ENCODE peak calls at places on chromosomes 12 and 14, in five cellular contexts. One of them, this sample, is unnamed. For H3K36me3, the result is how much of the 10 kb centered on the place peaks cover.

GRCh38 chr12:132170094-132170636 is 25.9 kb downstream of the NOC4L start:
- DNase-seq in heart left ventricle: peak
- DNase-seq in PC-3: peak
- DNase-seq in vagina: no peak
- DNase-seq in IMR-90: peak
- DNase-seq in this sample: no peak

GRCh38 chr14:102314242-102315011 is 5.1 kb upstream of the ZNF839 start:
- DNase-seq in PC-3: peak
- DNase-seq in IMR-90: peak
- DNase-seq in vagina: no peak
- DNase-seq in heart left ventricle: peak
- DNase-seq in this sample: peak

GRCh38 chr12:115979351-115979750 is 298.1 kb downstream of the MED13L start:
- DNase-seq in IMR-90: no peak
- DNase-seq in vagina: no peak
- DNase-seq in heart left ventricle: no peak
- DNase-seq in PC-3: no peak
- DNase-seq in this sample: peak

GRCh38 chr12:4900327-4900726 is 9.4 kb upstream of the KCNA1 start:
- DNase-seq in PC-3: no peak
- DNase-seq in IMR-90: peak
- DNase-seq in vagina: no peak
- DNase-seq in heart left ventricle: no peak
- DNase-seq in this sample: peak

GRCh38 chr12:68483592-68484373 is 126.9 kb upstream of the RAP1B start:
- DNase-seq in IMR-90: peak
- DNase-seq in vagina: no peak
- DNase-seq in heart left ventricle: no peak
- DNase-seq in PC-3: peak
- DNase-seq in this sample: peak

GRCh38 chr12:131007794-131008460 is 54.2 kb downstream of the ADGRD1 start:
- DNase-seq in IMR-90: no peak
- DNase-seq in PC-3: no peak
- DNase-seq in vagina: no peak
- DNase-seq in heart left ventricle: no peak
- DNase-seq in this sample: no peak

GRCh38 chr14:65419593-65420252 is 7.2 kb downstream of the FUT8 start:
- DNase-seq in heart left ventricle: no peak
- DNase-seq in vagina: no peak
- DNase-seq in IMR-90: no peak
- DNase-seq in PC-3: no peak
- DNase-seq in this sample: no peak

GRCh38 chr12:5499566-5500325 is 67.8 kb downstream of the NTF3 start:
- DNase-seq in PC-3: no peak
- DNase-seq in heart left ventricle: no peak
- DNase-seq in IMR-90: peak
- DNase-seq in vagina: no peak
- DNase-seq in this sample: peak

GRCh38 chr12:126936181-126936851 is 1330.7 kb upstream of the TMEM132C start:
- DNase-seq in heart left ventricle: peak
- DNase-seq in vagina: no peak
- DNase-seq in PC-3: peak
- DNase-seq in IMR-90: no peak
- DNase-seq in this sample: peak

GRCh38 chr12:123491056-123491455 is 33.1 kb downstream of the SNRNP35 start:
- DNase-seq in heart left ventricle: no peak
- DNase-seq in IMR-90: no peak
- DNase-seq in vagina: no peak
- DNase-seq in PC-3: no peak
- DNase-seq in this sample: no peak

GRCh38 chr12:75747572-75747995 is 236.2 kb upstream of the KRR1 start:
- DNase-seq in heart left ventricle: no peak
- DNase-seq in vagina: no peak
- DNase-seq in PC-3: peak
- DNase-seq in IMR-90: peak
- DNase-seq in this sample: peak

DNA sequence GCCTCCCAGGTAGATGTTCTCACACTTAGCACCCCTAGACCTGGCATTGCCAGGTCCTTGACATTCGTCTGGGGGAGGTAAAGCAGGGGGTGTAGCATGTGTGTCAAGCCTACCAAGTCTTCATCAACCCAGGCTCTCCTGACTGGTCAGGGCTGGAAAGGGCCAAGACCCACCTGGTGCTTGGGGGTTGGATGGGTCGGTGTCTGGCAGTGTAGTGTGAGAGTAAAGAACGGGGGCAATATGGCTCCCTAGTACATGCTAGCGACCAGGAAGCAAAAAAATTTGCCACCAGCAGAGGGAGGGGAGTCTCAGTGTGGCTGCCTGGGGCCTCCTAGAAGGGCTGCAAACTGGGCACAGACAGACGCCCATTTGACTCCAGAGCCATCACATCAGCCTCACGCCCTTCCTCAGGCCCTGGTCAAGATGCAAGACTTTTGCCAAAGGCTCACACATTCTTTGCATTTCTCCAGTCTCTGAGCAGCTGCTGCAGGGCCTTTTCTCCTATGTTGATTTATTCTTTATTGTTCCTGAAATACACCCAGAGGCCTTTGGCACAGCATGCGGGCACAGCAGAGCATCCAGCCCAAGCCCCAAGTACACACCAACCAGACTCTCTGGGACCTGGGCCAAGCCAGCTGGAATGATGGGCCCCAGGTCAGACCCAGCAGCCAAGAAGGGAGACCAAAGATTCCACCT is 38.3 kb upstream of the PNMA1 start:
- DNase-seq in PC-3: peak
- DNase-seq in vagina: no peak
- DNase-seq in IMR-90: peak
- DNase-seq in heart left ventricle: peak
- DNase-seq in this sample: peak
- H3K36me3 ChIP-seq in PC-3: under half
- H3K36me3 ChIP-seq in vagina: under half
- H3K36me3 ChIP-seq in IMR-90: under half
- H3K36me3 ChIP-seq in heart left ventricle: under half
- H3K36me3 ChIP-seq in this sample: under half

DNA sequence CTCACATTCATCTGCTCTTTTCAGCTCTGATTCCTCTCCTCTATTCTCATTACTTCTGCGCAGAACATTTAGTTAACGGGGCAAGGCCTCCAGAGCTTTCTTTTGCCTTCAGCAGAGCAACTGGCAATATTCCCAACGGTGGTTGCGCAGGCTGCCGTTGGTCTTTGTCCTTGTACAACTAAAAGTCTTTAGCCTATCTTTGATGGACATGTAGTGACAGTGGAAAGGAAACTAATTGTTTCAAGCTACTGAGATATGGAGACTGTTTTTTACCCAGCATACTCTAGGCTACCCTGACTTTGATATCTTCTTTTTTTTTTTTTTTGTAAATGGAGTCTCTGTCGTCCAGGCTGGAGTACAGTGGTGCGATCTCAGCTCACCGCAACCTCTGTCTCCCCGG is 12.6 kb downstream of the R3HDM2 start:
- DNase-seq in heart left ventricle: peak
- DNase-seq in vagina: no peak
- DNase-seq in IMR-90: no peak
- DNase-seq in PC-3: no peak
- DNase-seq in this sample: no peak
- H3K36me3 ChIP-seq in heart left ventricle: under half
- H3K36me3 ChIP-seq in vagina: under half
- H3K36me3 ChIP-seq in IMR-90: under half
- H3K36me3 ChIP-seq in PC-3: under half
- H3K36me3 ChIP-seq in this sample: under half

GRCh38 chr12:26971963-26972362 is 33.7 kb downstream of the FGFR1OP2 start:
- DNase-seq in PC-3: no peak
- DNase-seq in heart left ventricle: no peak
- DNase-seq in IMR-90: no peak
- DNase-seq in vagina: no peak
- DNase-seq in this sample: no peak

GRCh38 chr12:26961803-26962202 is 23.5 kb downstream of the FGFR1OP2 start:
- DNase-seq in IMR-90: no peak
- DNase-seq in heart left ventricle: no peak
- DNase-seq in vagina: no peak
- DNase-seq in PC-3: no peak
- DNase-seq in this sample: no peak

GRCh38 chr12:26970136-26970535 is 31.9 kb downstream of the FGFR1OP2 start:
- DNase-seq in PC-3: no peak
- DNase-seq in vagina: no peak
- DNase-seq in IMR-90: no peak
- DNase-seq in heart left ventricle: no peak
- DNase-seq in this sample: no peak

GRCh38 chr12:26963413-26963812 is 25.1 kb downstream of the FGFR1OP2 start:
- DNase-seq in vagina: no peak
- DNase-seq in PC-3: no peak
- DNase-seq in heart left ventricle: no peak
- DNase-seq in IMR-90: peak
- DNase-seq in this sample: peak

DNA sequence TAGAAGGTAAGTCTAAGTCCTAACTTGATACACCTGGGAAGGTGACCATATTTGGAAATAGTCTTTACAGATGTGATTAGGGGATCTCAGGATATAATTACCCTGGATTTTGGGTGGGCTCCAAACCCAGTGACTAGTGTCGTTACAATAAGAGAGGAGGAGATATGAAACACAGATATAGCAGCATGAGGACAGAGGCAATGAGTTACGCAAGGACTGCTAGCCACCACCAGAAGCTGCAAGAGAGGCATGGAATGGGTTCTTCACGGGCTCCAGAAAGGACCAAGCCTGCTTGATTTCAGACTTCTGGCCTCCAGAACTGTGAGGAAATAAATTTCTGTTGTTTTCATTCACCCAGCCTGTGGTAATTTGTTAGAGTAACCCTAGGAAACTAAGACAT is 28.6 kb downstream of the FGFR1OP2 start:
- DNase-seq in PC-3: no peak
- DNase-seq in IMR-90: no peak
- DNase-seq in heart left ventricle: no peak
- DNase-seq in vagina: no peak
- DNase-seq in this sample: no peak
- H3K36me3 ChIP-seq in PC-3: under half
- H3K36me3 ChIP-seq in IMR-90: under half
- H3K36me3 ChIP-seq in heart left ventricle: under half
- H3K36me3 ChIP-seq in vagina: under half
- H3K36me3 ChIP-seq in this sample: under half

GRCh38 chr12:89432396-89432795 is 80.1 kb upstream of the DUSP6 start:
- DNase-seq in vagina: no peak
- DNase-seq in heart left ventricle: no peak
- DNase-seq in PC-3: no peak
- DNase-seq in IMR-90: no peak
- DNase-seq in this sample: no peak
- H3K36me3 ChIP-seq in vagina: under half
- H3K36me3 ChIP-seq in heart left ventricle: under half
- H3K36me3 ChIP-seq in PC-3: under half
- H3K36me3 ChIP-seq in IMR-90: under half
- H3K36me3 ChIP-seq in this sample: under half

GRCh38 chr14:74799765-74800164 is 36.6 kb downstream of the YLPM1 start:
- DNase-seq in PC-3: no peak
- DNase-seq in IMR-90: no peak
- DNase-seq in heart left ventricle: no peak
- DNase-seq in vagina: no peak
- DNase-seq in this sample: no peak
- H3K36me3 ChIP-seq in PC-3: under half
- H3K36me3 ChIP-seq in IMR-90: under half
- H3K36me3 ChIP-seq in heart left ventricle: under half
- H3K36me3 ChIP-seq in vagina: under half
- H3K36me3 ChIP-seq in this sample: under half

GRCh38 chr12:113190761-113191160 is 5.2 kb downstream of the RITA1 start:
- DNase-seq in heart left ventricle: no peak
- DNase-seq in PC-3: peak
- DNase-seq in IMR-90: peak
- DNase-seq in vagina: no peak
- DNase-seq in this sample: peak
- H3K36me3 ChIP-seq in heart left ventricle: under half
- H3K36me3 ChIP-seq in PC-3: under half
- H3K36me3 ChIP-seq in IMR-90: under half
- H3K36me3 ChIP-seq in vagina: under half
- H3K36me3 ChIP-seq in this sample: under half

GRCh38 chr14:67680121-67680602 is 5.7 kb upstream of the VTI1B start:
- DNase-seq in vagina: no peak
- DNase-seq in PC-3: peak
- DNase-seq in IMR-90: peak
- DNase-seq in heart left ventricle: no peak
- DNase-seq in this sample: peak

GRCh38 chr14:67680941-67681340 is 6.5 kb upstream of the VTI1B start:
- DNase-seq in PC-3: no peak
- DNase-seq in heart left ventricle: no peak
- DNase-seq in IMR-90: no peak
- DNase-seq in vagina: no peak
- DNase-seq in this sample: no peak

GRCh38 chr14:67683821-67684220 is 9.4 kb upstream of the VTI1B start:
- DNase-seq in PC-3: no peak
- DNase-seq in IMR-90: no peak
- DNase-seq in heart left ventricle: no peak
- DNase-seq in vagina: no peak
- DNase-seq in this sample: no peak
- H3K36me3 ChIP-seq in PC-3: half or more
- H3K36me3 ChIP-seq in IMR-90: under half
- H3K36me3 ChIP-seq in heart left ventricle: under half
- H3K36me3 ChIP-seq in vagina: under half
- H3K36me3 ChIP-seq in this sample: half or more

GRCh38 chr14:73696466-73697390 is 17.5 kb downstream of the PNMA1 start:
- DNase-seq in IMR-90: peak
- DNase-seq in PC-3: peak
- DNase-seq in vagina: no peak
- DNase-seq in heart left ventricle: no peak
- DNase-seq in this sample: peak
- H3K36me3 ChIP-seq in IMR-90: under half
- H3K36me3 ChIP-seq in PC-3: under half
- H3K36me3 ChIP-seq in vagina: under half
- H3K36me3 ChIP-seq in heart left ventricle: under half
- H3K36me3 ChIP-seq in this sample: under half

GRCh38 chr12:3280967-3281366 is 203.8 kb downstream of the TSPAN9 start:
- DNase-seq in IMR-90: no peak
- DNase-seq in PC-3: no peak
- DNase-seq in vagina: no peak
- DNase-seq in heart left ventricle: no peak
- DNase-seq in this sample: no peak

GRCh38 chr12:3279832-3280231 is 202.7 kb downstream of the TSPAN9 start:
- DNase-seq in PC-3: no peak
- DNase-seq in heart left ventricle: no peak
- DNase-seq in IMR-90: no peak
- DNase-seq in vagina: no peak
- DNase-seq in this sample: no peak

GRCh38 chr12:3277261-3277943 is 200.2 kb downstream of the TSPAN9 start:
- DNase-seq in PC-3: no peak
- DNase-seq in IMR-90: no peak
- DNase-seq in heart left ventricle: no peak
- DNase-seq in vagina: no peak
- DNase-seq in this sample: no peak

GRCh38 chr12:3279415-3279780 is 202.2 kb downstream of the TSPAN9 start:
- DNase-seq in heart left ventricle: no peak
- DNase-seq in vagina: no peak
- DNase-seq in IMR-90: no peak
- DNase-seq in PC-3: no peak
- DNase-seq in this sample: no peak

GRCh38 chr12:3278681-3279414 is 201.7 kb downstream of the TSPAN9 start:
- DNase-seq in heart left ventricle: no peak
- DNase-seq in vagina: no peak
- DNase-seq in IMR-90: no peak
- DNase-seq in PC-3: no peak
- DNase-seq in this sample: no peak
- H3K36me3 ChIP-seq in heart left ventricle: under half
- H3K36me3 ChIP-seq in vagina: under half
- H3K36me3 ChIP-seq in IMR-90: under half
- H3K36me3 ChIP-seq in PC-3: under half
- H3K36me3 ChIP-seq in this sample: under half

GRCh38 chr14:91298576-91298975 is 54.1 kb upstream of the GPR68 start:
- DNase-seq in heart left ventricle: no peak
- DNase-seq in vagina: no peak
- DNase-seq in PC-3: no peak
- DNase-seq in IMR-90: no peak
- DNase-seq in this sample: no peak
- H3K36me3 ChIP-seq in heart left ventricle: under half
- H3K36me3 ChIP-seq in vagina: under half
- H3K36me3 ChIP-seq in PC-3: under half
- H3K36me3 ChIP-seq in IMR-90: under half
- H3K36me3 ChIP-seq in this sample: under half